ENCODE peak calls at places on chromosomes 5 and 9, in ten cellular contexts. M, I, G, Z, F, P, C, K, X and O are unnamed samples.

GRCh38 chr9:8025532-8025931 is 226.0 kb upstream of the DMAC1 start:
- DNase-seq in M (no peak), I (no peak), G (no peak), Z (no peak), F (no peak), P (no peak), C (no peak), K (no peak), X (peak), O (no peak)

GRCh38 chr9:105425817-105426433 is 21.9 kb upstream of the FSD1L start:
- DNase-seq in M (peak), I (no peak), G (no peak), Z (no peak), F (no peak), P (no peak), C (no peak), K (no peak), X (peak), O (no peak)

GRCh38 chr9:19085295-19085694 is 17.4 kb downstream of the HAUS6 start:
- DNase-seq in M (peak), I (no peak), G (no peak), Z (no peak), F (no peak), P (no peak), C (no peak), K (no peak), X (peak), O (peak)

GRCh38 chr5:96997265-96997859 is 61.5 kb downstream of the LNPEP start:
- DNase-seq in M (peak), I (no peak), G (no peak), Z (no peak), F (no peak), P (peak), C (no peak), K (peak), X (peak), O (peak)

GRCh38 chr5:140186155-140186753 is 11.3 kb downstream of the CYSTM1 start:
- DNase-seq in M (no peak), I (no peak), G (no peak), Z (no peak), F (no peak), P (no peak), C (no peak), K (no peak), X (peak), O (no peak)

GRCh38 chr9:125961037-125961436 is 213.9 kb downstream of the PBX3 start:
- DNase-seq in M (peak), I (no peak), G (no peak), Z (no peak), F (no peak), P (peak), C (no peak), K (no peak), X (no peak), O (no peak)

GRCh38 chr9:125660557-125660956 is 46.5 kb downstream of the MAPKAP1 start:
- DNase-seq in M (no peak), I (no peak), G (no peak), Z (no peak), F (no peak), P (no peak), C (no peak), K (no peak), X (no peak), O (no peak)

GRCh38 chr5:152595327-152595890 is 190.3 kb upstream of the NMUR2 start:
- DNase-seq in M (no peak), I (no peak), G (no peak), Z (no peak), F (no peak), P (no peak), C (no peak), K (no peak), X (no peak), O (no peak)

GRCh38 chr5:101678494-101679193 is 617.4 kb downstream of the SLCO4C1 start:
- DNase-seq in M (peak), I (peak), G (peak), Z (no peak), F (peak), P (peak), C (peak), K (peak), X (peak), O (peak)

GRCh38 chr5:172726966-172727365 is 44.0 kb downstream of the DUSP1 start:
- DNase-seq in M (no peak), I (no peak), G (no peak), Z (no peak), F (no peak), P (no peak), C (no peak), K (no peak), X (no peak), O (no peak)

GRCh38 chr9:19208653-19209052 is 21.8 kb upstream of the DENND4C start:
- DNase-seq in M (peak), I (no peak), G (no peak), Z (no peak), F (no peak), P (no peak), C (no peak), K (no peak), X (no peak), O (no peak)

GRCh38 chr5:66830636-66831035 is 234.4 kb downstream of the MAST4 start:
- DNase-seq in M (no peak), I (no peak), G (no peak), Z (no peak), F (no peak), P (peak), C (no peak), K (no peak), X (no peak), O (no peak)